ENCODE peak calls at places on chromosomes 12 and 14, in six cellular contexts. One of them, this sample, is unnamed.

GRCh38 chr14:57362356-57362755 is 28.0 kb upstream of the NAA30 start:
- DNase-seq in T1000: no peak
- DNase-seq in Calu3: no peak
- DNase-seq in ovary: no peak
- DNase-seq in NCI-H2029: no peak
- DNase-seq in AG09319: no peak
- DNase-seq in this sample: no peak

GRCh38 chr12:6960291-6961277 is 9.4 kb downstream of the PTPN6 start:
- DNase-seq in ovary: no peak
- DNase-seq in NCI-H2029: no peak
- DNase-seq in T1000: no peak
- DNase-seq in AG09319: no peak
- DNase-seq in Calu3: no peak
- DNase-seq in this sample: no peak

GRCh38 chr12:271165-271564 is 8.5 kb upstream of the SLC6A13 start:
- DNase-seq in Calu3: no peak
- DNase-seq in ovary: peak
- DNase-seq in T1000: no peak
- DNase-seq in NCI-H2029: no peak
- DNase-seq in AG09319: no peak
- DNase-seq in this sample: no peak

GRCh38 chr14:97655169-97655948 is 858.2 kb downstream of the VRK1 start:
- DNase-seq in AG09319: no peak
- DNase-seq in Calu3: no peak
- DNase-seq in NCI-H2029: no peak
- DNase-seq in T1000: no peak
- DNase-seq in ovary: no peak
- DNase-seq in this sample: no peak

GRCh38 chr12:48053883-48054282 is 49.6 kb upstream of the COL2A1 start:
- DNase-seq in Calu3: no peak
- DNase-seq in NCI-H2029: no peak
- DNase-seq in AG09319: no peak
- DNase-seq in T1000: no peak
- DNase-seq in ovary: no peak
- DNase-seq in this sample: no peak

GRCh38 chr14:29629839-29630238 is 297.8 kb downstream of the PRKD1 start:
- DNase-seq in T1000: no peak
- DNase-seq in ovary: no peak
- DNase-seq in Calu3: no peak
- DNase-seq in NCI-H2029: no peak
- DNase-seq in AG09319: no peak
- DNase-seq in this sample: no peak

GRCh38 chr12:54359762-54360351 is 4.4 kb downstream of the GPR84 start:
- DNase-seq in Calu3: no peak
- DNase-seq in AG09319: no peak
- DNase-seq in NCI-H2029: no peak
- DNase-seq in ovary: no peak
- DNase-seq in T1000: no peak
- DNase-seq in this sample: no peak

GRCh38 chr14:22213110-22213509 is 375.9 kb downstream of the DAD1 start:
- DNase-seq in Calu3: no peak
- DNase-seq in T1000: no peak
- DNase-seq in AG09319: no peak
- DNase-seq in ovary: no peak
- DNase-seq in NCI-H2029: no peak
- DNase-seq in this sample: no peak

GRCh38 chr14:101558739-101559240 is 2.5 kb upstream of the DIO3 start:
- DNase-seq in T1000: no peak
- DNase-seq in AG09319: no peak
- DNase-seq in ovary: no peak
- DNase-seq in NCI-H2029: no peak
- DNase-seq in Calu3: no peak
- DNase-seq in this sample: no peak

GRCh38 chr12:79367016-79367575 is 323.7 kb downstream of the PAWR start:
- DNase-seq in NCI-H2029: no peak
- DNase-seq in AG09319: no peak
- DNase-seq in T1000: no peak
- DNase-seq in ovary: no peak
- DNase-seq in Calu3: no peak
- DNase-seq in this sample: no peak

GRCh38 chr12:128800606-128801005 is 23.2 kb downstream of the SLC15A4 start:
- DNase-seq in NCI-H2029: no peak
- DNase-seq in T1000: no peak
- DNase-seq in Calu3: no peak
- DNase-seq in ovary: no peak
- DNase-seq in AG09319: no peak
- DNase-seq in this sample: no peak

GRCh38 chr12:120813588-120814153 is 88.0 kb downstream of the ACADS start:
- DNase-seq in Calu3: no peak
- DNase-seq in ovary: no peak
- DNase-seq in T1000: no peak
- DNase-seq in NCI-H2029: no peak
- DNase-seq in AG09319: no peak
- DNase-seq in this sample: no peak

GRCh38 chr12:100391856-100392255 is 35.0 kb downstream of the SLC17A8 start:
- DNase-seq in ovary: no peak
- DNase-seq in Calu3: peak
- DNase-seq in AG09319: no peak
- DNase-seq in NCI-H2029: no peak
- DNase-seq in T1000: no peak
- DNase-seq in this sample: no peak

GRCh38 chr12:102567031-102567985 is 86.9 kb upstream of the IGF1 start:
- DNase-seq in T1000: peak
- DNase-seq in NCI-H2029: no peak
- DNase-seq in Calu3: peak
- DNase-seq in AG09319: peak
- DNase-seq in ovary: no peak
- DNase-seq in this sample: no peak

GRCh38 chr14:38201137-38201828 is 6.4 kb upstream of the SSTR1 start:
- DNase-seq in ovary: no peak
- DNase-seq in AG09319: no peak
- DNase-seq in Calu3: no peak
- DNase-seq in NCI-H2029: no peak
- DNase-seq in T1000: no peak
- DNase-seq in this sample: no peak

GRCh38 chr12:78674311-78675085 is 190.1 kb upstream of the SYT1 start:
- DNase-seq in Calu3: no peak
- DNase-seq in AG09319: no peak
- DNase-seq in ovary: no peak
- DNase-seq in T1000: no peak
- DNase-seq in NCI-H2029: no peak
- DNase-seq in this sample: no peak

GRCh38 chr14:65356327-65356836 is 56.1 kb upstream of the FUT8 start:
- DNase-seq in T1000: peak
- DNase-seq in Calu3: peak
- DNase-seq in NCI-H2029: no peak
- DNase-seq in ovary: no peak
- DNase-seq in AG09319: no peak
- DNase-seq in this sample: no peak

This sample was measured in brain pericyte.